ENCODE peak calls at places on chromosomes 13 and 19, in four cellular contexts. J, Y, Q and R are unnamed samples.
A peak's percentile ranks its signal among the peaks of the same experiment; 100 is the strongest.

GRCh38 chr13:77779461-77780272 is 82.2 kb downstream of the SLAIN1 start:
- DNase-seq in Q (no peak), J (peak; percentile 26), Y (peak; percentile 74), R (peak; percentile 4)

GRCh38 chr13:44364601-44365000 is 9.0 kb upstream of the SERP2 start:
- DNase-seq in Q (no peak), J (no peak), Y (peak; percentile 55), R (peak; percentile 81)

GRCh38 chr13:41315466-41316047 is 4.5 kb downstream of the NAA16 start:
- DNase-seq in J (no peak), Q (no peak), Y (peak; percentile 27), R (no peak)

GRCh38 chr13:32415019-32415418 is 12.9 kb downstream of the N4BP2L1 start:
- DNase-seq in Q (no peak), J (peak; percentile 33), Y (no peak), R (no peak)

GRCh38 chr19:13154241-13154778 is 4.1 kb downstream of the IER2 start:
- DNase-seq in Q (peak; percentile 93), Y (peak; percentile 95), J (peak; percentile 93), R (no peak)

GRCh38 chr13:98957731-98958442 is 20.0 kb downstream of the DOCK9 start:
- DNase-seq in J (no peak), Q (no peak), Y (no peak), R (no peak)

GRCh38 chr13:37647038-37647650 is 48.6 kb upstream of the POSTN start:
- DNase-seq in Y (no peak), Q (no peak), J (no peak), R (no peak)

GRCh38 chr13:90272356-90272755 is 1075.1 kb upstream of the MIR17HG start:
- DNase-seq in Y (no peak), J (no peak), Q (no peak), R (peak; percentile 79)

GRCh38 chr19:48698046-48698445 is 2.3 kb downstream of the FUT2 start:
- DNase-seq in J (peak; percentile 88), Y (peak; percentile 74), Q (no peak), R (peak; percentile 34)

GRCh38 chr13:49371943-49372636 is 71.8 kb downstream of the CAB39L start:
- DNase-seq in Y (no peak), Q (no peak), J (no peak), R (no peak)

GRCh38 chr13:113939129-113939904 is 34.6 kb downstream of the C13orf46 start:
- DNase-seq in Y (no peak), Q (no peak), J (no peak), R (no peak)
- H3K27ac ChIP-seq in Y (no peak overlapping the region), Q (no peak overlapping the region), J (no peak overlapping the region), R (no peak overlapping the region)

DNA sequence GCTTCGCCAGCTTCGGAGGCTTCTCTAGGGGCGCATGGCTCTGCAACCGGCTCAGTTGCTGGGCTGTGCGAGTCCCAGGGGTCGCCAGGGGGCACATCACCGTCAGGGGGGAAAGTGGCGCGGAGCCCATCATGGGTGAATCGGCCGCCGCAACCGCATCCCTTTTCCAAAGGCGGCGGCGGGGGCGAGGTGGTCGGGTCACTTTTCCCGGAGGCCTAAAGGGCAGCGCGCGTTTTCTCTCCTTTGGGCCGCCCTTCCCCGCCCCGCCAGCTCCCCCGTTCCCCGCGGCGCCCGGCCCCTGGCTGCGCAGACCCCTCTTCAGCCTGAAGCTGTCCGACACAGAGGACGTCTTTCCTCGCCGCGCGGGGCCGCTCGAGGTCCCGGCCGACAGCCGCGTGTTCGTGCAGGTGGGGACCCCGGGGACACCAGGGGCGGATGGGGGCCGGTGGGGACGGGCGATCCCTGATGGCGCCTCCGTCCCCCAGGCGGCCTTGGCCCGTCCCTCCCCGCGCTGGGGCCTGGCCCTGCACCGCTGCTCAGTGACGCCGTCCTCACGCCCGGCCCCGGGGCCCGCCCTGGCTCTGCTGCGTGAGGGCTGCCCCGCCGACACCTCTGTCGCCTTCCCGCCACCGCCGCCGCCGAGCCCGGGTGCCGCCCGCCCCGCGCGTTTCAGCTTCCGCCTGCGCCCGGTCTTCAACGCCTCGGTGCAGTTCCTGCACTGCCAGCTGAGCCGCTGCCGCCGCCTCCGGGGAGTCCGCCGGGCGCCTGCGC is 1.7 kb downstream of the TGFBR3L start:
- DNase-seq in Q (peak; percentile 69), J (no peak), Y (no peak), R (no peak)
- H3K4me1 ChIP-seq in Q (peaks cover 35% of the 10 kb centered on the region), J (peaks cover 10% of the 10 kb centered on the region), Y (peaks cover 15% of the 10 kb centered on the region), R (no peaks in the 10 kb centered on the region)

GRCh38 chr19:55340784-55341147 is 1.1 kb downstream of the KMT5C start:
- DNase-seq in J (peak; percentile 39), Q (no peak), Y (no peak), R (no peak)
- TF ChIP-seq CTCF in J (no peak), Q (peak; percentile 20), Y (peak; percentile 27), R (peak; percentile 49)

GRCh38 chr13:57634829-57635165 is 3.3 kb downstream of the PCDH17 start:
- DNase-seq in J (no peak), Y (no peak), Q (peak; percentile 38), R (no peak)
- H3K27ac ChIP-seq in J (no peak overlapping the region), Y (no peak overlapping the region), Q (no peak overlapping the region), R (no peak overlapping the region)

DNA sequence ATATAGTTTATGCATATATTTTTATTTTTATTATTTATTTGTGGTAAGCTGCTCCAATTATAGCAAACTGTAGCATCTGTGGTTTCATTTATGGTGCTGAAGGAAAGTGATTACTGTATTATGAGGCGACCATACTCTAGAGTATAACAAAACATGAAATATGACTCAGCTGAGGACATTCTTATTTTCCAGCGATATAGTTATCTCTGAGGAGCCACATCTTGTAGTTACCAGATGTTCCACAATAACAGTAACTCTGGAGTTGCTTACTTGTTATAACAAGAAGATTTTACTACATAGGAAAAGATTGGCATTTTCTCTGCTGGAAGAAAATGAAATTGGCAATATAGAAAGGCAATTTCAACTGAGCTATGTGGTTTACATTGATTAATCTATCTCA is 1634.3 kb downstream of the PCDH9 start:
- DNase-seq in J (no peak), Q (no peak), Y (peak; percentile 55), R (no peak)
- H3K4me1 ChIP-seq in J (no peaks in the 10 kb centered on the region), Q (no peaks in the 10 kb centered on the region), Y (no peaks in the 10 kb centered on the region), R (no peaks in the 10 kb centered on the region)

GRCh38 chr13:43058318-43058674 is 34.9 kb downstream of the DNAJC15 start:
- DNase-seq in J (peak; percentile 70), Q (no peak), Y (peak; percentile 62), R (peak; percentile 93)
- TF ChIP-seq CTCF in J (no peak), Q (no peak), Y (no peak), R (peak; percentile 26)

GRCh38 chr19:38877781-38878574 is at the start of gene RINL:
- DNase-seq in Y (no peak), Q (peak; percentile 66), J (peak; percentile 49), R (no peak)

GRCh38 chr19:38878575-38879399 is 712 bp upstream of the RINL start:
- DNase-seq in Q (no peak), J (no peak), Y (no peak), R (no peak)

GRCh38 chr19:38879400-38879751 is 1.3 kb upstream of the RINL start:
- DNase-seq in Y (no peak), J (no peak), Q (no peak), R (no peak)

GRCh38 chr19:38880882-38881609 is 3.0 kb upstream of the RINL start:
- DNase-seq in Q (no peak), Y (no peak), J (no peak), R (no peak)

GRCh38 chr19:38880076-38880881 is 2.2 kb upstream of the RINL start:
- DNase-seq in Q (no peak), Y (no peak), J (no peak), R (no peak)
- H3K27ac ChIP-seq in Q (peak overlapping the region; percentile 93), Y (no peak overlapping the region), J (no peak overlapping the region), R (no peak overlapping the region)

GRCh38 chr19:15269806-15270205 is 37.6 kb upstream of the EPHX3 start:
- DNase-seq in J (no peak), Q (no peak), Y (no peak), R (no peak)
- H3K4me1 ChIP-seq in J (peaks cover 3% of the 10 kb centered on the region), Q (peaks cover 36% of the 10 kb centered on the region), Y (peaks cover 26% of the 10 kb centered on the region), R (no peaks in the 10 kb centered on the region)

GRCh38 chr19:42606660-42607351 is 12.1 kb upstream of the CEACAM8 start:
- DNase-seq in Y (peak; percentile 27), Q (peak; percentile 62), J (peak; percentile 61), R (peak; percentile 53)
- TF ChIP-seq CTCF in Y (peak; percentile 55), Q (peak; percentile 49), J (peak; percentile 78), R (peak; percentile 86)